ENCODE peak calls at places on chromosomes 6 and 20, in eight cellular contexts. E is heart right ventricle; C is CD8-positive, alpha-beta T cell; R is psoas muscle; U is upper lobe of right lung; V is SJSA1; I is heart left ventricle; F is sigmoid colon. M is an unnamed sample. For H3K36me3, the result is how much of the 10 kb centered on the place peaks cover.

GRCh38 chr6:56963793-56964192 is 8.9 kb downstream of the BEND6 start:
- DNase-seq in E (no peak), F (no peak), C (no peak), U (no peak), R (no peak), I (no peak), V (no peak), M (no peak)

GRCh38 chr20:50727792-50728485 is 3.4 kb upstream of the PARD6B start:
- DNase-seq in E (no peak), R (no peak), V (no peak), U (no peak), C (no peak), I (no peak), F (no peak), M (no peak)

GRCh38 chr6:33439956-33440648 is 14.3 kb upstream of the ZBTB9 start:
- DNase-seq in R (no peak), C (no peak), U (no peak), F (peak), E (no peak), V (no peak), I (no peak), M (no peak)

GRCh38 chr6:111417181-111417585 is 65.8 kb downstream of the REV3L start:
- DNase-seq in E (no peak), R (no peak), V (peak), C (no peak), I (peak), U (no peak), F (peak), M (no peak)

GRCh38 chr20:61185181-61185580 is 66.9 kb upstream of the CDH4 start:
- DNase-seq in I (no peak), R (no peak), E (no peak), C (no peak), U (no peak), F (no peak), V (peak), M (no peak)

GRCh38 chr6:54009052-54009654 is 102.1 kb upstream of the MLIP start:
- DNase-seq in E (no peak), I (no peak), F (no peak), R (no peak), V (no peak), C (no peak), U (no peak), M (no peak)

GRCh38 chr6:150343434-150343833 is 25.4 kb upstream of the IYD start:
- DNase-seq in R (no peak), C (no peak), E (no peak), I (no peak), F (no peak), V (no peak), U (no peak), M (no peak)

GRCh38 chr6:157326979-157327378 is 3.7 kb upstream of the TMEM242 start:
- DNase-seq in R (no peak), I (no peak), V (no peak), F (no peak), E (no peak), U (no peak), C (no peak), M (no peak)

GRCh38 chr6:11621119-11621518 is 83.6 kb downstream of the TMEM170B start:
- DNase-seq in V (no peak), R (no peak), I (no peak), U (no peak), F (no peak), E (no peak), C (no peak), M (no peak)

GRCh38 chr20:50144362-50144761 is 9.2 kb downstream of the PEDS1 start:
- DNase-seq in U (no peak), C (no peak), R (peak), E (no peak), V (peak), I (peak), F (peak), M (no peak)

DNA sequence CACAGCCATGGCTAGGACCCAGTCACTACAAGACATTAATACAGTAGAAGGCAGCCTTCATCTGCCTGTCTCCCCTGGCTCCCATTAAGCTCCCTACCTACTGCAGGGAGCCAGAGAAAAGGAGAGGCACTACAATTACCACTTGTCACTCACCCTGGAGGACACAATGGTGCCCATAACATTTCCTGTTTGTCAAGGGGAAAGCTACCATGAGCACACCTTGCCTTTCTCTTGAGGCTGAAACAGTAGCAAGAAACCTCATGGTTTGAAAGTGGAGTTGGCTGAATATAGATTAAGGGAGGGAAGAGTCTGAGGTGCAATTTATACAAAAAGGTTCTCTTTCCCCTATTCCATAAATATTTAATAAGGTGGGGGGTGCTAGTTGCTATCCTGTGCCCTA is 27.9 kb downstream of the STK38 start:
- DNase-seq in R (no peak), F (no peak), E (no peak), I (no peak), V (no peak), C (no peak), U (no peak), M (no peak)
- H3K36me3 ChIP-seq in R (under half), F (under half), E (half or more), I (under half), V (half or more), C (half or more), U (half or more), M (half or more)

GRCh38 chr20:62320581-62321354 is 18.0 kb downstream of the ADRM1 start:
- DNase-seq in R (peak), C (no peak), I (no peak), U (no peak), E (peak), F (no peak), V (no peak), M (no peak)
- H3K36me3 ChIP-seq in R (under half), C (under half), I (under half), U (under half), E (half or more), F (half or more), V (under half), M (under half)

DNA sequence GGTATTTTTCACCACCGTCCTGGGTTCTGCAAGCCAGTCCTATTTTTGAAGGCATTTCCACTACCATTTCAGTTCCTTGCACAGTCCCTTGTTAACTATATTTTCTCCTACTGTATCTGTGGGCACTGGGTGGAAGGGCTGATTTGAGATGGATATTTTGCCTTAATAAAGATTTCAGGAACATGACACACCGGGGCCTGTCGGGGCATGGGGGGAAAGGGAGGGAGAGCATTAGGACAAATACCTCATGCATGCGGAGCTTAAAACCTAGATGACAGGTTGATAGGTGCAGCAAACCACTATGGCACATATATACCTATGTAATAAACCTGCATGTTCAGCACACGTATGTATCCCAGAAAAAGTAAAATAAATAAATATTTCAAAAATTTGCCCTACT is 22.4 kb downstream of the STK38 start:
- DNase-seq in E (no peak), U (no peak), F (no peak), R (no peak), C (no peak), V (no peak), I (no peak), M (no peak)
- H3K36me3 ChIP-seq in E (half or more), U (half or more), F (under half), R (under half), C (half or more), V (half or more), I (under half), M (half or more)

GRCh38 chr20:45069261-45069660 is 31.7 kb downstream of the KCNS1 start:
- DNase-seq in C (no peak), R (no peak), E (no peak), V (no peak), U (no peak), I (no peak), F (no peak), M (no peak)
- H3K36me3 ChIP-seq in C (under half), R (under half), E (under half), V (under half), U (under half), I (under half), F (under half), M (under half)